ENCODE peak calls at places on chromosomes 16 and 17, in four cellular contexts. H is testis, O is left ventricle myocardium inferior, L is anterior cingulate cortex. Y is an unnamed sample.

GRCh38 chr16:66490774-66491715 is 58.9 kb downstream of the TK2 start:
- DNase-seq in O (no peak), H (no peak), L (no peak), Y (no peak)

GRCh38 chr17:27751622-27752490 is 48.5 kb downstream of the NOS2 start:
- DNase-seq in H (no peak), O (no peak), L (no peak), Y (no peak)

GRCh38 chr16:15866451-15866850 is 9.6 kb upstream of the MYH11 start:
- DNase-seq in L (no peak), H (no peak), O (no peak), Y (no peak)

GRCh38 chr16:24129412-24129918 is 126.7 kb upstream of the CACNG3 start:
- DNase-seq in O (no peak), H (no peak), L (no peak), Y (no peak)

GRCh38 chr16:85570213-85570734 is 42.8 kb upstream of the GSE1 start:
- DNase-seq in L (no peak), H (no peak), O (no peak), Y (no peak)

GRCh38 chr17:34499576-34499975 is 79.8 kb upstream of the TMEM132E start:
- DNase-seq in O (no peak), H (no peak), L (no peak), Y (peak)

GRCh38 chr17:8125196-8125946 is 1.5 kb upstream of the HES7 start:
- DNase-seq in H (peak), L (peak), O (peak), Y (peak)

GRCh38 chr17:45127583-45128300 is 4.6 kb downstream of the PLCD3 start:
- DNase-seq in O (peak), L (no peak), H (peak), Y (peak)

GRCh38 chr16:11190585-11191565 is 65.1 kb downstream of the SOCS1 start:
- DNase-seq in H (no peak), O (no peak), L (no peak), Y (peak)

GRCh38 chr17:880074-880870 is 98.1 kb downstream of the MRM3 start:
- DNase-seq in O (no peak), L (no peak), H (peak), Y (peak)

GRCh38 chr17:72924181-72924580 is 168.3 kb downstream of the SLC39A11 start:
- DNase-seq in H (no peak), L (no peak), O (no peak), Y (no peak)

GRCh38 chr17:44906987-44907681 is 7.9 kb upstream of the EFTUD2 start:
- DNase-seq in L (no peak), O (no peak), H (no peak), Y (no peak)

GRCh38 chr17:7407483-7408231 is at the start of gene NLGN2:
- DNase-seq in L (no peak), H (no peak), O (no peak), Y (no peak)

GRCh38 chr16:27245276-27246231 is 23.0 kb downstream of the NSMCE1 start:
- DNase-seq in O (no peak), L (no peak), H (peak), Y (peak)

GRCh38 chr17:73841431-73842060 is 197.3 kb upstream of the SDK2 start:
- DNase-seq in L (no peak), H (no peak), O (no peak), Y (no peak)

GRCh38 chr17:77546772-77547201 is 406.0 kb downstream of the SEC14L1 start:
- DNase-seq in L (no peak), H (no peak), O (no peak), Y (no peak)